ENCODE peak calls at places on chromosomes 13 and 19, in nine cellular contexts. H, D, J, I, Y, F, B, N and O are unnamed samples.
A peak's percentile ranks its signal among the peaks of the same experiment; 100 is the strongest.

GRCh38 chr13:67353891-67354459 is 123.8 kb upstream of the PCDH9 start:
- DNase-seq in H (no peak), D (no peak), J (no peak), I (no peak), Y (no peak), F (peak; percentile 27), B (no peak), N (no peak), O (no peak)

GRCh38 chr19:55537741-55538111 is 793 bp upstream of the SBK2 start:
- DNase-seq in H (no peak), D (no peak), J (no peak), I (no peak), Y (no peak), F (peak; percentile 69), B (no peak), N (no peak), O (no peak)

GRCh38 chr19:15417699-15418098 is 1.1 kb downstream of the AKAP8L start:
- DNase-seq in H (no peak), D (peak; percentile 6), J (no peak), I (no peak), Y (no peak), F (no peak), B (no peak), N (peak; percentile 64), O (no peak)

GRCh38 chr19:22617614-22618325 is 16.4 kb upstream of the ZNF492 start:
- DNase-seq in H (peak; percentile 27), D (no peak), J (no peak), I (no peak), Y (no peak), F (no peak), B (no peak), N (no peak), O (no peak)

GRCh38 chr13:65856464-65856863 is 1373.7 kb downstream of the PCDH9 start:
- DNase-seq in H (no peak), D (no peak), J (no peak), I (no peak), Y (no peak), F (peak; percentile 80), B (no peak), N (no peak), O (no peak)

GRCh38 chr19:52343548-52343947 is 7.5 kb downstream of the ZNF610 start:
- DNase-seq in H (peak; percentile 19), D (peak; percentile 8), J (no peak), I (peak; percentile 46), Y (no peak), F (peak; percentile 13), B (peak; percentile 54), N (peak; percentile 88), O (peak; percentile 70)

GRCh38 chr13:110907951-110908898 is 6.6 kb downstream of the ANKRD10 start:
- DNase-seq in H (no peak), D (peak; percentile 94), J (no peak), I (no peak), Y (peak; percentile 100), F (peak; percentile 72), B (peak; percentile 75), N (peak; percentile 65), O (no peak)

GRCh38 chr19:5456130-5456835 is 1.1 kb downstream of the ZNRF4 start:
- DNase-seq in H (no peak), D (no peak), J (no peak), I (no peak), Y (no peak), F (no peak), B (no peak), N (no peak), O (no peak)

GRCh38 chr19:3276341-3276799 is 51.9 kb downstream of the CELF5 start:
- DNase-seq in H (no peak), D (peak; percentile 75), J (no peak), I (peak; percentile 48), Y (peak; percentile 69), F (no peak), B (peak; percentile 95), N (no peak), O (peak; percentile 77)

GRCh38 chr13:45630791-45631190 is 15.3 kb upstream of the ERICH6B start:
- DNase-seq in H (no peak), D (peak; percentile 62), J (no peak), I (no peak), Y (no peak), F (no peak), B (no peak), N (no peak), O (no peak)

GRCh38 chr13:93364166-93364565 is 137.6 kb downstream of the GPC6 start:
- DNase-seq in H (no peak), D (peak; percentile 61), J (no peak), I (no peak), Y (no peak), F (peak; percentile 91), B (no peak), N (no peak), O (no peak)

GRCh38 chr13:44879452-44880058 is 109.7 kb downstream of the NUFIP1 start:
- DNase-seq in H (no peak), D (peak; percentile 50), J (no peak), I (no peak), Y (no peak), F (peak; percentile 64), B (no peak), N (no peak), O (no peak)

GRCh38 chr19:52679598-52679997 is 41.4 kb upstream of the ZNF83 start:
- DNase-seq in H (no peak), D (peak; percentile 15), J (no peak), I (no peak), Y (no peak), F (no peak), B (no peak), N (no peak), O (no peak)

GRCh38 chr13:44196186-44196751 is 177.4 kb upstream of the SERP2 start:
- DNase-seq in H (no peak), D (peak; percentile 52), J (no peak), I (no peak), Y (no peak), F (no peak), B (no peak), N (no peak), O (no peak)

GRCh38 chr19:43527860-43528622 is 1.0 kb upstream of the ETHE1 start:
- DNase-seq in H (peak; percentile 57), D (peak; percentile 3), J (peak; percentile 24), I (no peak), Y (no peak), F (no peak), B (no peak), N (peak; percentile 75), O (no peak)

DNA sequence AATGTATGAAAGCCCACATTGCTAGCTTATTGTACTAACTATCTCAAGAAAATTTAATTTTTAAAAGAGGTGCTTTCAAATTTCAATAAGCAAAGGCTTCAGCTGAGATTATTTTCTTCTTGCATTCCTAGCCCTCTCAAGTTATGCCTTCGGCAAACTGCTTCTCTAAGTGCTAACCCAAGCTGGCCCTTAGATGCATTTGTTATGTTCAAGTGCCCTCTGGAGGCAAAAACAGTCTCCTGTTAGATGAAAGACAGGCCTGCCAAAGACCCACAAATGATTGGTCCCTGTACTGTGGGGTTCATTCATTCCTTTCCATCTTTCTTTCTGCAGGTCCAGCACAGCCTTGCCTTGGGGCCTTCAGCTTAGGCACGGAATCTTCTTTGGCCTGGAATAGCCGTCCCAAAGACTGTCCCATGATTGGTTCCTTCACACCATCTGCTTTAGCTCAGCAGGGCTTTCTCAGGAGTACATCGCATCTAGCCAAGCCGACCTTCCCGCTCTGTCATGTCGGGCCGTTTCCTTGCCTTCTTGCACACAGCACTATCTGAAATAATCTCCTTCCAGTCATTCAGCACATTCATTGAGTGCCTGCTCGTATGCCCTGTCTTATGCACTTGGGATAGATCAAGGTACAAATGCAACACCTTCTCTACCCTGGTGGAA is 26.4 kb upstream of the TPTE2 start:
- DNase-seq in H (no peak), D (peak; percentile 80), J (no peak), I (no peak), Y (peak; percentile 45), F (peak; percentile 52), B (no peak), N (no peak), O (peak; percentile 43)
- TF ChIP-seq CTCF in H (peak; percentile 48), D (peak; percentile 90), J (peak; percentile 23), I (no peak), Y (peak; percentile 79), F (peak; percentile 51), B (peak; percentile 34), N (peak; percentile 46), O (peak; percentile 74)

DNA sequence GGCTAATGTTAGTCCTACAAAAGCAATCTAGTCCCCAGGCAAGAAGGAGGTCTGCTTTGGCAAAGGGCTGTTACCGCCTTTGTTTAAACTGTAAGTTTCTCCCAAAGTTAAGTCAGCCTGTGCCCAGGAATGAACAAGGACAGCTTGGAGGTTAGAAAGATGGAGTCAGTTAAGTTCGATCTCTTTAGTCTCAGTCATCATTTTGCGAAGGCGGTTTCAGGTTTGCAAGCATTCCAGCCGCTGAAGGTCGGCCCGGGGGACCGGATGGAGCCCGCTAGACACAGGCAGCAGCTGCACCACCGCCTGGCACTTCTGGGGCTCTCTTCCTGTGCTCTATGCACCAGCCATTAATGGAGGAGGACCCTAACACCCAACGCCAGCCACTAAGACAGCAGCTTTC is 91.3 kb downstream of the STK24 start:
- DNase-seq in H (no peak), D (no peak), J (no peak), I (no peak), Y (no peak), F (no peak), B (no peak), N (peak; percentile 47), O (no peak)
- H3K4me1 ChIP-seq in H (peaks cover 74% of the 10 kb centered on the region), D (peaks cover 37% of the 10 kb centered on the region), J (peaks cover 41% of the 10 kb centered on the region), I (peaks cover 49% of the 10 kb centered on the region), Y (peaks cover 63% of the 10 kb centered on the region), F (peaks cover 47% of the 10 kb centered on the region), B (peaks cover 45% of the 10 kb centered on the region), N (peaks cover 52% of the 10 kb centered on the region), O (peaks cover 53% of the 10 kb centered on the region)

DNA sequence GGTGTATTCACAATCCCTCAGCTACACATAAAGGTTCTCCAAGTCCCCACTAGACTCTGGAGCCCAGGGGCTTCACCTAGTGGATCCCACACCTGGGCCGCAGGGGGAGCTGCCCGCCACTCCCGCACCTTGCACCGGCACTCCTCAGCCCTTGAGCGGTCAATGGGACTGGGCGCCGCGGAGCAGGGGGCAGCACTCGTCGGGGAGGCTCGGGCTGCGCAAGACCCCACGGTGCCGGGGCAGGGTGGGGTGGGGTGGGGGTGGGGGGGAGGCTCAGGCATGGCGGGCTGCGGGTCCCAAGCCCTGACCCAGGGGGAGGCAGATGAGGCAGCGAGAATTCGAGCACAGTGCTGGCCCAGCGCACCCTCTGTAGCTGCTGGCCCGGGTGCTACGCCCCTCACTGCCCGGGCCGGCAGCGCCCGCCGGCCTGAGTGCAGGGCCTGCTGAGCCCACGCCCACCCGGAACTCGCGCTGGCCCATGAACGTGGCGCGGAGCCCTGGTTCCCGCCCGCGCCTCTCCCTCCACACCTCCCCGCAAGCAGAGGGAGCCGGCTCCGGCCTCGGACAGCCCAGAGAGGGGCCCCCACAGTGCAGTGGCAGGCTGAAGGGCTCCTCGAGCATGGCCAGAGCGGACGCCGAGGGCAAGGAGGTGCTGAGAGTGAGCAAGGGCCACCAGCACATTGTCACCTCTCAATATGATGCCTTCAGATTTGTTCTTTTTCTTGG is 121.7 kb downstream of the UGGT2 start:
- DNase-seq in H (no peak), D (no peak), J (no peak), I (no peak), Y (no peak), F (no peak), B (no peak), N (no peak), O (no peak)
- H3K9me3 ChIP-seq in H (peaks cover 7% of the 10 kb centered on the region), D (no peaks in the 10 kb centered on the region), J (peaks cover 39% of the 10 kb centered on the region), I (peaks cover 18% of the 10 kb centered on the region), Y (no peaks in the 10 kb centered on the region), F (peaks cover 7% of the 10 kb centered on the region), B (peaks cover 41% of the 10 kb centered on the region), N (no peaks in the 10 kb centered on the region), O (peaks cover 2% of the 10 kb centered on the region)

DNA sequence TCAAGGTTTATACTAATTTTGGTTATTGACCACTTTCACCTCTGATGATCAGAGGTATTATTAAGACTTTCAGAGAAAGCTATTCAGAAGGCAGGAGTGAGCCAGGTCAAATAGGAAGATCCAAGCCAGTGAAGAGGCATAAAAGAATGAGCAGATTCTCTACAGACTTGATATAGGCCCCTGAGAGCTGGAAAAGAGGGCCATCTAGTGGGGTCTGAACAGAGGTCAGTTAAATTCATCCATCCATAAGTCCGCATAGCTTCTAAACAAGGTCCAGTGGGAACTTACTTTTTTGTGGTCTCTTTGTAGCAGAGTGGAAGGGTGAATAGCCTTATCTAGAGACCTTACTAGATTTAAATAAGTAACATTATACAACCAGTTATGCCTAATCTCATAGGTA is 126.6 kb upstream of the UFM1 start:
- DNase-seq in H (no peak), D (peak; percentile 19), J (no peak), I (no peak), Y (no peak), F (peak; percentile 1), B (peak; percentile 17), N (no peak), O (peak; percentile 8)
- TF ChIP-seq CTCF in H (no peak), D (peak; percentile 38), J (no peak), I (no peak), Y (no peak), F (no peak), B (peak; percentile 78), N (no peak), O (peak; percentile 30)